ENCODE peak calls at places on chromosomes 11 and 22, in four cellular contexts. A is dermis microvascular lymphatic vessel endothelial cell, Q is dermis blood vessel endothelial cell, M is neural progenitor cell. N is an unnamed sample.
A peak's percentile ranks its signal among the peaks of the same experiment; 100 is the strongest.

GRCh38 chr22:19612866-19613572 is 88.8 kb upstream of the CLDN5 start:
- DNase-seq in A (no peak), Q (no peak), M (no peak), N (peak; percentile 17)

GRCh38 chr22:20087319-20088262 is 7.5 kb downstream of the DGCR8 start:
- DNase-seq in A (no peak), Q (no peak), M (no peak), N (no peak)

GRCh38 chr22:17807571-17808410 is 33.5 kb upstream of the BID start:
- DNase-seq in A (no peak), Q (no peak), M (no peak), N (no peak)

GRCh38 chr22:41260871-41261270 is 20.1 kb upstream of the CHADL start:
- DNase-seq in A (no peak), Q (no peak), M (no peak), N (no peak)

GRCh38 chr11:17075506-17075905 is 2.0 kb downstream of the RPS13 start:
- DNase-seq in A (no peak), Q (no peak), M (no peak), N (no peak)

GRCh38 chr11:40597546-40598113 is 861.8 kb downstream of the LRRC4C start:
- DNase-seq in A (no peak), Q (no peak), M (no peak), N (no peak)

GRCh38 chr11:97963528-97964331 is 1057.0 kb upstream of the CNTN5 start:
- DNase-seq in A (no peak), Q (no peak), M (no peak), N (no peak)

GRCh38 chr22:45421349-45422057 is 8.0 kb downstream of the RIBC2 start:
- DNase-seq in A (no peak), Q (no peak), M (no peak), N (no peak)

GRCh38 chr11:75578977-75579376 is 16.9 kb downstream of the SERPINH1 start:
- DNase-seq in A (no peak), Q (no peak), M (no peak), N (no peak)

GRCh38 chr11:21628641-21629040 is 564.2 kb upstream of the ANO5 start:
- DNase-seq in A (no peak), Q (no peak), M (no peak), N (no peak)